ENCODE peak calls at places on chromosomes 11 and 22, in four cellular contexts. S is fibroblast of the aortic adventitia; I is activated T-cell treated with anti-CD3 and anti-CD28 coated beads, Interleukin-2, amount 50 U/mL, for 24 hours; Y is GM23338. F is an unnamed sample.
A peak's percentile ranks its signal among the peaks of the same experiment; 100 is the strongest.

GRCh38 chr11:20661850-20662249 is 7.5 kb upstream of the NELL1 start:
- DNase-seq in S (no peak), Y (no peak), I (no peak), F (no peak)

GRCh38 chr11:121163658-121164308 is 62.7 kb downstream of the TECTA start:
- DNase-seq in I (no peak), S (no peak), Y (no peak), F (no peak)

GRCh38 chr11:76745059-76745376 is 38.1 kb upstream of the TSKU start:
- DNase-seq in I (no peak), Y (no peak), S (no peak), F (no peak)

GRCh38 chr11:68256331-68256741 is 15.4 kb downstream of the C11orf24 start:
- DNase-seq in S (peak; percentile 10), I (no peak), Y (no peak), F (peak; percentile 56)

GRCh38 chr22:42937164-42937854 is 77.6 kb downstream of the PACSIN2 start:
- DNase-seq in Y (no peak), S (peak; percentile 73), I (peak; percentile 49), F (no peak)

GRCh38 chr11:12762283-12762682 is 88.1 kb downstream of the TEAD1 start:
- DNase-seq in I (no peak), S (no peak), Y (no peak), F (no peak)

GRCh38 chr22:50325444-50326224 is 1.2 kb downstream of the DENND6B start:
- DNase-seq in Y (no peak), S (no peak), I (no peak), F (no peak)

GRCh38 chr11:116275634-116276033 is 497.2 kb downstream of the BUD13 start:
- DNase-seq in I (no peak), Y (no peak), S (no peak), F (peak; percentile 23)

GRCh38 chr11:120125005-120125404 is 12.9 kb downstream of the TRIM29 start:
- DNase-seq in I (no peak), S (no peak), Y (no peak), F (peak; percentile 58)

GRCh38 chr11:68840661-68841653 is 759 bp downstream of the CPT1A start:
- DNase-seq in S (peak; percentile 63), I (peak; percentile 56), Y (peak; percentile 73), F (no peak)

GRCh38 chr11:75593337-75593915 is 31.4 kb downstream of the SERPINH1 start:
- DNase-seq in S (no peak), Y (no peak), I (no peak), F (no peak)

GRCh38 chr11:61836193-61836592 is 8.1 kb downstream of the FADS2 start:
- DNase-seq in I (no peak), Y (no peak), S (no peak), F (no peak)

F was measured in ELF-1.